ENCODE peak calls at places on chromosome 10, in eight cellular contexts. U is AG08396, Z is NB4, G is NAMALWA, J is naive B cell, N is EL, O is left kidney, D is fibroblast of mammary gland. V is an unnamed sample.

GRCh38 chr10:34305189-34305588 is 509.9 kb downstream of the PARD3 start:
- DNase-seq in U (no peak), Z (peak), G (peak), J (no peak), N (no peak), O (peak), D (no peak), V (peak)

GRCh38 chr10:5565205-5565545 is 40.4 kb downstream of the CALML3 start:
- DNase-seq in U (no peak), Z (no peak), G (no peak), J (no peak), N (no peak), O (no peak), D (no peak), V (no peak)

GRCh38 chr10:33459597-33459996 is 125.1 kb upstream of the NRP1 start:
- DNase-seq in U (no peak), Z (no peak), G (no peak), J (no peak), N (peak), O (no peak), D (peak), V (peak)

GRCh38 chr10:72484521-72484920 is 129.8 kb upstream of the DNAJB12 start:
- DNase-seq in U (no peak), Z (no peak), G (no peak), J (no peak), N (no peak), O (no peak), D (no peak), V (no peak)

GRCh38 chr10:12876266-12876665 is 125.2 kb downstream of the CCDC3 start:
- DNase-seq in U (no peak), Z (no peak), G (no peak), J (no peak), N (no peak), O (no peak), D (no peak), V (no peak)

GRCh38 chr10:125768217-125768616 is 7.4 kb downstream of the MMP21 start:
- DNase-seq in U (peak), Z (no peak), G (peak), J (no peak), N (no peak), O (peak), D (peak), V (peak)

GRCh38 chr10:2477154-2477553 is 590.2 kb upstream of the PFKP start:
- DNase-seq in U (no peak), Z (no peak), G (no peak), J (no peak), N (no peak), O (no peak), D (no peak), V (no peak)

GRCh38 chr10:43373461-43373860 is 2.0 kb downstream of the FXYD4 start:
- DNase-seq in U (no peak), Z (no peak), G (no peak), J (no peak), N (no peak), O (no peak), D (no peak), V (no peak)

GRCh38 chr10:16886032-16886431 is 68.8 kb upstream of the RSU1 start:
- DNase-seq in U (no peak), Z (no peak), G (no peak), J (no peak), N (no peak), O (no peak), D (no peak), V (no peak)

GRCh38 chr10:117175215-117175900 is 21.9 kb upstream of the KCNK18 start:
- DNase-seq in U (no peak), Z (no peak), G (no peak), J (peak), N (no peak), O (peak), D (no peak), V (no peak)

GRCh38 chr10:86942441-86943315 is 14.7 kb downstream of the MMRN2 start:
- DNase-seq in U (no peak), Z (no peak), G (no peak), J (no peak), N (no peak), O (peak), D (no peak), V (no peak)

GRCh38 chr10:100996678-100997363 is 2.8 kb upstream of the LZTS2 start:
- DNase-seq in U (peak), Z (peak), G (peak), J (peak), N (peak), O (peak), D (no peak), V (no peak)

GRCh38 chr10:11179231-11180105 is 161.8 kb downstream of the CELF2 start:
- DNase-seq in U (no peak), Z (peak), G (peak), J (no peak), N (no peak), O (no peak), D (no peak), V (no peak)

GRCh38 chr10:50409965-50410811 is 158.9 kb upstream of the ASAH2 start:
- DNase-seq in U (no peak), Z (no peak), G (no peak), J (no peak), N (no peak), O (no peak), D (peak), V (peak)

GRCh38 chr10:110273474-110273873 is 31.2 kb downstream of the SMNDC1 start:
- DNase-seq in U (peak), Z (peak), G (peak), J (no peak), N (peak), O (peak), D (peak), V (peak)

GRCh38 chr10:132546567-132547420 is 9.2 kb downstream of the INPP5A start:
- DNase-seq in U (no peak), Z (no peak), G (peak), J (peak), N (no peak), O (peak), D (no peak), V (no peak)

GRCh38 chr10:12769326-12770044 is 232.0 kb downstream of the CCDC3 start:
- DNase-seq in U (no peak), Z (no peak), G (no peak), J (no peak), N (no peak), O (no peak), D (no peak), V (peak)

GRCh38 chr10:70537398-70538194 is 59.0 kb downstream of the PALD1 start:
- DNase-seq in U (no peak), Z (no peak), G (no peak), J (no peak), N (no peak), O (peak), D (no peak), V (no peak)

GRCh38 chr10:75205908-75206307 is 4.7 kb upstream of the VDAC2 start:
- DNase-seq in U (no peak), Z (no peak), G (no peak), J (no peak), N (no peak), O (no peak), D (no peak), V (no peak)

GRCh38 chr10:69640196-69640980 is 10.3 kb downstream of the FAM241B start:
- DNase-seq in U (no peak), Z (no peak), G (no peak), J (no peak), N (no peak), O (no peak), D (no peak), V (peak)

GRCh38 chr10:119270893-119271361 is 63.6 kb downstream of the GRK5 start:
- DNase-seq in U (no peak), Z (peak), G (no peak), J (peak), N (no peak), O (no peak), D (no peak), V (peak)

GRCh38 chr10:29150010-29150409 is 138.9 kb upstream of the LYZL1 start:
- DNase-seq in U (no peak), Z (no peak), G (no peak), J (no peak), N (no peak), O (peak), D (no peak), V (peak)

GRCh38 chr10:59283456-59284082 is 78.8 kb downstream of the FAM13C start:
- DNase-seq in U (no peak), Z (no peak), G (no peak), J (no peak), N (no peak), O (peak), D (no peak), V (no peak)

GRCh38 chr10:131450220-131450765 is 138.8 kb upstream of the TCERG1L start:
- DNase-seq in U (no peak), Z (no peak), G (no peak), J (no peak), N (no peak), O (peak), D (no peak), V (no peak)

GRCh38 chr10:21364196-21365114 is 161.0 kb downstream of the SKIDA1 start:
- DNase-seq in U (peak), Z (no peak), G (no peak), J (no peak), N (peak), O (peak), D (peak), V (peak)

GRCh38 chr10:63286340-63286739 is 153.2 kb downstream of the NRBF2 start:
- DNase-seq in U (no peak), Z (no peak), G (no peak), J (no peak), N (no peak), O (no peak), D (no peak), V (no peak)

GRCh38 chr10:84193846-84194423 is 402 bp upstream of the CDHR1 start:
- DNase-seq in U (no peak), Z (no peak), G (no peak), J (no peak), N (no peak), O (no peak), D (no peak), V (no peak)

GRCh38 chr10:79081353-79082034 is 12.7 kb downstream of the ZMIZ1 start:
- DNase-seq in U (peak), Z (peak), G (no peak), J (no peak), N (peak), O (no peak), D (peak), V (peak)

GRCh38 chr10:17703706-17704105 is 48.3 kb upstream of the TMEM236 start:
- DNase-seq in U (no peak), Z (no peak), G (no peak), J (no peak), N (no peak), O (no peak), D (peak), V (no peak)

GRCh38 chr10:113071446-113071845 is 121.4 kb downstream of the TCF7L2 start:
- DNase-seq in U (no peak), Z (no peak), G (no peak), J (no peak), N (no peak), O (no peak), D (no peak), V (peak)

GRCh38 chr10:100909506-100910260 is 3.1 kb upstream of the SLF2 start:
- DNase-seq in U (no peak), Z (peak), G (no peak), J (no peak), N (no peak), O (peak), D (peak), V (peak)

GRCh38 chr10:110843031-110843430 is 28.7 kb upstream of the PDCD4 start:
- DNase-seq in U (no peak), Z (peak), G (peak), J (peak), N (no peak), O (no peak), D (no peak), V (no peak)

GRCh38 chr10:124074471-124075109 is 18.8 kb downstream of the CHST15 start:
- DNase-seq in U (no peak), Z (peak), G (no peak), J (peak), N (no peak), O (no peak), D (no peak), V (no peak)

V was measured in amniotic epithelial cell.